ENCODE peak calls at places on chromosomes 7 and 10, in five cellular contexts. W, B, F, A and E are unnamed samples.

GRCh38 chr7:50497968-50498367 is 47.8 kb upstream of the FIGNL1 start:
- DNase-seq in W (no peak), B (peak), F (no peak), A (no peak), E (peak)

GRCh38 chr7:26620352-26620751 is 244.0 kb downstream of the SKAP2 start:
- DNase-seq in W (peak), B (peak), F (peak), A (no peak), E (peak)

GRCh38 chr10:21517134-21517982 is 8.1 kb downstream of the SKIDA1 start:
- DNase-seq in W (peak), B (peak), F (peak), A (peak), E (peak)

GRCh38 chr7:134276951-134277350 is 39.8 kb downstream of the SLC35B4 start:
- DNase-seq in W (no peak), B (no peak), F (no peak), A (no peak), E (no peak)

GRCh38 chr10:73910764-73911552 is at the start of gene PLAU:
- DNase-seq in W (peak), B (peak), F (peak), A (peak), E (no peak)

GRCh38 chr7:120828528-120828927 is 29.4 kb downstream of the TSPAN12 start:
- DNase-seq in W (no peak), B (no peak), F (no peak), A (no peak), E (no peak)

GRCh38 chr7:126698909-126699308 is 553.8 kb downstream of the GRM8 start:
- DNase-seq in W (no peak), B (no peak), F (no peak), A (no peak), E (no peak)

GRCh38 chr10:127797339-127797738 is 60.4 kb downstream of the FOXI2 start:
- DNase-seq in W (peak), B (no peak), F (no peak), A (no peak), E (no peak)

GRCh38 chr10:27297848-27298524 is 57.4 kb upstream of the ACBD5 start:
- DNase-seq in W (no peak), B (no peak), F (no peak), A (no peak), E (no peak)

GRCh38 chr10:33187427-33187999 is 147.0 kb downstream of the NRP1 start:
- DNase-seq in W (no peak), B (no peak), F (no peak), A (no peak), E (no peak)

GRCh38 chr7:34838329-34838728 is 180.3 kb downstream of the NPSR1 start:
- DNase-seq in W (peak), B (no peak), F (peak), A (no peak), E (no peak)

GRCh38 chr10:86711957-86712708 is 43.8 kb downstream of the LDB3 start:
- DNase-seq in W (peak), B (no peak), F (peak), A (no peak), E (peak)

GRCh38 chr7:6589829-6590644 is at the start of gene INTS15:
- DNase-seq in W (peak), B (peak), F (peak), A (peak), E (peak)

GRCh38 chr10:5314866-5315265 is 49.9 kb upstream of the UCN3 start:
- DNase-seq in W (no peak), B (no peak), F (no peak), A (no peak), E (no peak)

GRCh38 chr10:127149613-127150081 is 46.7 kb downstream of the INSYN2A start:
- DNase-seq in W (peak), B (no peak), F (no peak), A (no peak), E (peak)

GRCh38 chr10:44310762-44311562 is 73.9 kb downstream of the CXCL12 start:
- DNase-seq in W (peak), B (no peak), F (peak), A (peak), E (no peak)

GRCh38 chr10:93334901-93335312 is 147.2 kb downstream of the MYOF start:
- DNase-seq in W (peak), B (peak), F (peak), A (no peak), E (peak)

GRCh38 chr7:99928994-99929729 is at the start of gene GJC3:
- DNase-seq in W (peak), B (peak), F (peak), A (peak), E (peak)
- TF ChIP-seq CTCF in W (peak), B (peak), F (peak), A (peak), E (peak)

GRCh38 chr10:29184601-29185000 is 104.3 kb upstream of the LYZL1 start:
- DNase-seq in W (no peak), B (no peak), F (no peak), A (no peak), E (no peak)
- TF ChIP-seq CTCF in W (no peak), B (no peak), F (no peak), A (no peak), E (no peak)

DNA sequence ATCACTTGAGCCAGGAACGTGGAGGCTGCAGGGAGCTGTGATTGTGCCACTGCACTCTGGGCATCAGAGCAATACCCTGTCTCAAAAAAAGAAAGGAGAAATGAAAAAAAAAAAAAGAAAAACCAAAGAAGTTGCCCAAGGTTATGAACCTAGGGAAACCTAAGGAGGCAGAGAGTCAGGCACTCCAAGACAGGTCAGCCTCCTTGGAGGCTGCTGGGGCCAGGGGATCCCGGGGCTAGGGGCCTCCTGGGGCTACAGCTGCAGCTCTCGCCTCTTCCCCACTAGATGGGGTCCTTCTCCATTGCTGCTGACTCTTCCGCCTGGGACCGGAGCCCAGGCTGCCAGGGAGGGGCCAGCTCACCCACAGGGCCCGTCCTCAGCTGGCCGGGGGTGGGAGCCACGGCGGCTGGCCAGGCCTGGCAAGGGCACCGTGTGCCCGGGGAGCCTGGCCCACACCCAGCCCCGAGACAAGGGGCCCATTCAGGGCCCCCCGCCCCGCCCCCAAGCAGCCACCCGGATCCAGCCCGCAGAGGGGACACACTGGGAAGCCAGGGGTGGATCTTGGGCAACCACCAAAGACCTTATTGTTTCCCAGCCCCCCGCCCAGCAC is 1.7 kb upstream of the SPACDR start:
- DNase-seq in W (peak), B (peak), F (no peak), A (peak), E (peak)
- TF ChIP-seq CTCF in W (peak), B (peak), F (no peak), A (peak), E (peak)

GRCh38 chr7:41881313-41882130 is 178.6 kb upstream of the INHBA start:
- DNase-seq in W (no peak), B (no peak), F (no peak), A (no peak), E (no peak)

GRCh38 chr7:41885078-41885477 is 182.2 kb upstream of the INHBA start:
- DNase-seq in W (peak), B (peak), F (no peak), A (no peak), E (no peak)

GRCh38 chr7:41885748-41886147 is 182.9 kb upstream of the INHBA start:
- DNase-seq in W (peak), B (no peak), F (no peak), A (no peak), E (no peak)

GRCh38 chr7:41882271-41882670 is 179.4 kb upstream of the INHBA start:
- DNase-seq in W (no peak), B (no peak), F (no peak), A (no peak), E (no peak)

GRCh38 chr7:41882745-41883527 is 180.0 kb upstream of the INHBA start:
- DNase-seq in W (no peak), B (no peak), F (no peak), A (no peak), E (no peak)
- TF ChIP-seq CTCF in W (no peak), B (no peak), F (no peak), A (no peak), E (no peak)

GRCh38 chr7:128794436-128794835 is 2.7 kb downstream of the CCDC136 start:
- DNase-seq in W (no peak), B (no peak), F (no peak), A (no peak), E (no peak)

GRCh38 chr7:128793184-128793552 is 1.4 kb downstream of the CCDC136 start:
- DNase-seq in W (no peak), B (no peak), F (no peak), A (no peak), E (no peak)

GRCh38 chr7:128792471-128793183 is 859 bp downstream of the CCDC136 start:
- DNase-seq in W (no peak), B (no peak), F (no peak), A (peak), E (no peak)

GRCh38 chr7:128795129-128795528 is 3.4 kb downstream of the CCDC136 start:
- DNase-seq in W (no peak), B (no peak), F (no peak), A (no peak), E (no peak)

GRCh38 chr7:128794020-128794419 is 2.3 kb downstream of the CCDC136 start:
- DNase-seq in W (no peak), B (peak), F (peak), A (no peak), E (no peak)
- TF ChIP-seq CTCF in W (no peak), B (peak), F (peak), A (peak), E (no peak)

DNA sequence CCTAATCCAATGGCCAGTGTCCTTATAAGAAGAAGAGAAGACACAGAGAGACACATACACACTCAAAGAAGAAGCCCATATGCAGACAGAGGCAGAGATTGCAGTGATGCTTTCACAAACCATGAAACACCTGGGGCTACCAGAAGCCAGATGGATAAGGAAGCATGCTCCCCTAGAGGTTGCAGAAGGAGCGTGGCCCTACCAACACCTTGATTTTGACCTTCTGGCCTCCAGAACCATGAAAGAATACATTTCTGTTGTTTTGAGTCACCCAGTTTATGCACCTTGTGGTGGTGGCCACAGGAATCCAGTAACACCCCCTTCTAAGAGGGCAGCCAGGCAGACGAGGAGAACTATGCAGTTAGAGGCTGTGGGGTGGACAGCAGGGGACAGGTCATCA is 43.5 kb downstream of the AOC1 start:
- DNase-seq in W (no peak), B (no peak), F (peak), A (no peak), E (no peak)
- TF ChIP-seq CTCF in W (no peak), B (no peak), F (no peak), A (no peak), E (no peak)

DNA sequence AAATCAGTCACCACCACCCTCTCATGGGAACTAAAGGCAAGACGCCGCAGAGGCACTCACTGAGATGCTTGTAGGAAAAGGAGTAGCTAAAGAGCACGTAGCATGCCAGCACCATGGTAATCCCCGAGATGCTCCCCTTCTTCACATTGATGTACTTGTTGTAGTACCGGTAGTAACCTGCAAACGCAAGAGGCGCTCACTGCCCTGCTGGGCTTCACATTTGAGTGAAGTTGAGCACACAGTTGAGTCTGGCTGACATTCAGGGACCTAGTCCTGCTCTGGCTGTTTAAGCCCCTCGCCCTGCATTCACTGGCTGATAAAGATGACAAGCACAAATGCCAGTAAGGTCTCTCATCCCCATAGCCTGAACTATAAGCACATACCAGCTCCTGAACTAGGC is 6.9 kb downstream of the ATP5MF start:
- DNase-seq in W (no peak), B (peak), F (no peak), A (no peak), E (peak)
- TF ChIP-seq CTCF in W (peak), B (peak), F (peak), A (no peak), E (no peak)

GRCh38 chr10:125523347-125523746 is 159.6 kb downstream of the TEX36 start:
- DNase-seq in W (no peak), B (no peak), F (no peak), A (no peak), E (no peak)

GRCh38 chr10:125520968-125521367 is 162.0 kb downstream of the TEX36 start:
- DNase-seq in W (no peak), B (no peak), F (no peak), A (no peak), E (peak)

GRCh38 chr10:125521721-125522680 is 161.0 kb downstream of the TEX36 start:
- DNase-seq in W (no peak), B (no peak), F (no peak), A (no peak), E (peak)
- TF ChIP-seq CTCF in W (peak), B (peak), F (peak), A (peak), E (peak)